ENCODE peak calls at places on chromosome X, in six cellular contexts. O is activated naive CD4-positive, alpha-beta T cell treated with anti-CD3 and anti-CD28 coated beads for 36 hours; J is AG08395; N is cardiac fibroblast; Z is dermis blood vessel endothelial cell; A is effector memory CD8-positive, alpha-beta T cell. D is an unnamed sample.

GRCh38 chrX:71871367-71871766 is 39.3 kb upstream of the NHSL2 start:
- DNase-seq in O (no peak), J (no peak), N (peak), Z (no peak), A (no peak), D (no peak)

GRCh38 chrX:2427147-2427546 is 73.6 kb downstream of the DHRSX start:
- DNase-seq in O (no peak), J (no peak), N (no peak), Z (no peak), A (no peak), D (no peak)

GRCh38 chrX:103520391-103520790 is 1.1 kb upstream of the RAB40A start:
- DNase-seq in O (no peak), J (peak), N (peak), Z (no peak), A (no peak), D (no peak)

GRCh38 chrX:111008126-111008525 is 87.9 kb upstream of the PAK3 start:
- DNase-seq in O (no peak), J (no peak), N (no peak), Z (no peak), A (no peak), D (no peak)

GRCh38 chrX:55484948-55485347 is 4.7 kb downstream of the USP51 start:
- DNase-seq in O (no peak), J (no peak), N (no peak), Z (no peak), A (no peak), D (peak)

GRCh38 chrX:111447298-111447697 is 35.3 kb upstream of the DCX start:
- DNase-seq in O (peak), J (no peak), N (peak), Z (no peak), A (no peak), D (peak)

GRCh38 chrX:320126-320783 is 1.7 kb upstream of the GTPBP6 start:
- DNase-seq in O (no peak), J (no peak), N (no peak), Z (peak), A (no peak), D (no peak)

GRCh38 chrX:100685284-100685996 is 41.4 kb downstream of the SRPX2 start:
- DNase-seq in O (peak), J (peak), N (peak), Z (peak), A (peak), D (peak)

GRCh38 chrX:69137911-69138310 is 27.3 kb downstream of the PJA1 start:
- DNase-seq in O (no peak), J (no peak), N (no peak), Z (no peak), A (no peak), D (no peak)

GRCh38 chrX:24506082-24506481 is 41.0 kb downstream of the PDK3 start:
- DNase-seq in O (peak), J (peak), N (peak), Z (no peak), A (no peak), D (no peak)

GRCh38 chrX:44903107-44903506 is 30.1 kb downstream of the KDM6A start:
- DNase-seq in O (peak), J (peak), N (peak), Z (peak), A (no peak), D (no peak)

GRCh38 chrX:150627957-150628356 is 59.5 kb downstream of the MTM1 start:
- DNase-seq in O (no peak), J (no peak), N (no peak), Z (no peak), A (no peak), D (no peak)

GRCh38 chrX:129833153-129834004 is 10.3 kb downstream of the ZDHHC9 start:
- DNase-seq in O (no peak), J (peak), N (peak), Z (no peak), A (no peak), D (no peak)

GRCh38 chrX:73562986-73563739 is at the start of gene CHIC1:
- DNase-seq in O (peak), J (peak), N (peak), Z (peak), A (peak), D (no peak)

GRCh38 chrX:30577362-30577961 is at the start of gene TASL:
- DNase-seq in O (peak), J (no peak), N (no peak), Z (no peak), A (peak), D (peak)

GRCh38 chrX:150856101-150856500 is 42.4 kb downstream of the CD99L2 start:
- DNase-seq in O (no peak), J (no peak), N (peak), Z (no peak), A (no peak), D (no peak)

GRCh38 chrX:16883487-16883804 is 13.3 kb upstream of the RBBP7 start:
- DNase-seq in O (no peak), J (no peak), N (no peak), Z (no peak), A (no peak), D (no peak)

GRCh38 chrX:115400960-115401359 is 111.4 kb downstream of the LUZP4 start:
- DNase-seq in O (no peak), J (no peak), N (no peak), Z (no peak), A (no peak), D (no peak)

GRCh38 chrX:43448688-43449087 is 207.4 kb upstream of the MAOA start:
- DNase-seq in O (no peak), J (no peak), N (no peak), Z (no peak), A (no peak), D (no peak)

GRCh38 chrX:16712116-16712824 is at the start of gene CTPS2:
- DNase-seq in O (peak), J (peak), N (peak), Z (peak), A (peak), D (peak)

GRCh38 chrX:153649178-153649914 is 2.3 kb downstream of the DUSP9 start:
- DNase-seq in O (peak), J (peak), N (peak), Z (peak), A (no peak), D (peak)

GRCh38 chrX:6012357-6012756 is 216.3 kb downstream of the NLGN4X start:
- DNase-seq in O (no peak), J (no peak), N (no peak), Z (no peak), A (no peak), D (no peak)

GRCh38 chrX:106946449-106946848 is 26.2 kb downstream of the CLDN2 start:
- DNase-seq in O (no peak), J (no peak), N (no peak), Z (no peak), A (no peak), D (no peak)

GRCh38 chrX:143635915-143636314 is at the start of gene SLITRK4:
- DNase-seq in O (no peak), J (no peak), N (no peak), Z (no peak), A (no peak), D (no peak)

GRCh38 chrX:130523460-130524394 is 121.9 kb downstream of the RBMX2 start:
- DNase-seq in O (no peak), J (no peak), N (peak), Z (peak), A (no peak), D (no peak)

GRCh38 chrX:24494544-24495113 is 29.5 kb downstream of the PDK3 start:
- DNase-seq in O (no peak), J (peak), N (peak), Z (peak), A (no peak), D (no peak)

GRCh38 chrX:8179653-8180052 is 8.6 kb upstream of the VCX2 start:
- DNase-seq in O (no peak), J (no peak), N (peak), Z (no peak), A (no peak), D (no peak)

GRCh38 chrX:7047951-7048350 is 99.6 kb upstream of the STS start:
- DNase-seq in O (no peak), J (no peak), N (no peak), Z (no peak), A (no peak), D (no peak)

GRCh38 chrX:130909469-130910136 is 6.6 kb upstream of the ENOX2 start:
- DNase-seq in O (no peak), J (peak), N (no peak), Z (no peak), A (no peak), D (no peak)

D was measured in Kasumi-1.